ENCODE peak calls at places on chromosomes 6 and 20, in nine cellular contexts. Z, K, T, P, M, D, U, I and Y are unnamed samples.
A peak's percentile ranks its signal among the peaks of the same experiment; 100 is the strongest.

GRCh38 chr20:40843251-40843650 is 154.2 kb upstream of the MAFB start:
- DNase-seq in Z (no peak), K (no peak), T (no peak), P (no peak), M (no peak), D (no peak), U (no peak), I (no peak), Y (no peak)

GRCh38 chr6:44266347-44266746 is 996 bp upstream of the NFKBIE start:
- DNase-seq in Z (no peak), K (no peak), T (no peak), P (no peak), M (peak; percentile 23), D (no peak), U (no peak), I (no peak), Y (no peak)

GRCh38 chr6:32177182-32177787 is 920 bp upstream of the RNF5 start:
- DNase-seq in Z (no peak), K (peak; percentile 52), T (peak; percentile 55), P (no peak), M (no peak), D (no peak), U (no peak), I (no peak), Y (no peak)

GRCh38 chr20:56994006-56994405 is 272.4 kb downstream of the BMP7 start:
- DNase-seq in Z (no peak), K (no peak), T (no peak), P (no peak), M (no peak), D (no peak), U (no peak), I (no peak), Y (no peak)

GRCh38 chr6:83294676-83295075 is 101.5 kb downstream of the RWDD2A start:
- DNase-seq in Z (no peak), K (no peak), T (no peak), P (no peak), M (no peak), D (no peak), U (no peak), I (no peak), Y (no peak)

GRCh38 chr6:14775528-14775927 is 470.3 kb upstream of the JARID2 start:
- DNase-seq in Z (no peak), K (no peak), T (no peak), P (no peak), M (no peak), D (no peak), U (no peak), I (no peak), Y (no peak)

GRCh38 chr20:57231951-57232428 is 34.5 kb downstream of the BMP7 start:
- DNase-seq in Z (no peak), K (no peak), T (no peak), P (no peak), M (no peak), D (no peak), U (no peak), I (no peak), Y (no peak)

GRCh38 chr6:147423111-147423510 is 85.4 kb upstream of the SAMD5 start:
- DNase-seq in Z (no peak), K (no peak), T (no peak), P (no peak), M (no peak), D (no peak), U (no peak), I (no peak), Y (no peak)

GRCh38 chr20:61128701-61129655 is 123.1 kb upstream of the CDH4 start:
- DNase-seq in Z (no peak), K (no peak), T (no peak), P (no peak), M (no peak), D (no peak), U (no peak), I (no peak), Y (no peak)

GRCh38 chr20:51700809-51701285 is 67.3 kb downstream of the ATP9A start:
- DNase-seq in Z (peak; percentile 45), K (peak; percentile 40), T (peak; percentile 32), P (peak; percentile 38), M (no peak), D (no peak), U (no peak), I (no peak), Y (no peak)

GRCh38 chr6:41053056-41053455 is at the start of gene APOBEC2:
- DNase-seq in Z (no peak), K (no peak), T (peak; percentile 46), P (peak; percentile 70), M (no peak), D (peak; percentile 96), U (no peak), I (no peak), Y (no peak)

GRCh38 chr6:30814137-30815084 is 69.9 kb upstream of the DDR1 start:
- DNase-seq in Z (peak; percentile 84), K (peak; percentile 60), T (peak; percentile 72), P (peak; percentile 21), M (no peak), D (no peak), U (peak; percentile 35), I (no peak), Y (no peak)

GRCh38 chr6:35140991-35141720 is at the start of gene TCP11:
- DNase-seq in Z (no peak), K (peak; percentile 57), T (peak; percentile 33), P (no peak), M (no peak), D (no peak), U (peak; percentile 38), I (no peak), Y (no peak)

GRCh38 chr20:31721408-31722332 is 998 bp downstream of the BCL2L1 start:
- DNase-seq in Z (no peak), K (no peak), T (no peak), P (peak; percentile 39), M (peak; percentile 68), D (peak; percentile 54), U (peak; percentile 43), I (no peak), Y (no peak)

GRCh38 chr6:121435444-121436069 is at the start of gene GJA1:
- DNase-seq in Z (peak; percentile 86), K (no peak), T (peak; percentile 77), P (no peak), M (no peak), D (peak; percentile 17), U (no peak), I (no peak), Y (no peak)
- TF ChIP-seq POLR2A in Z (peak; percentile 84), K (no peak), T (peak; percentile 93), P (peak; percentile 12), M (no peak), D (peak; percentile 72), U (no peak), I (no peak), Y (peak; percentile 60)

DNA sequence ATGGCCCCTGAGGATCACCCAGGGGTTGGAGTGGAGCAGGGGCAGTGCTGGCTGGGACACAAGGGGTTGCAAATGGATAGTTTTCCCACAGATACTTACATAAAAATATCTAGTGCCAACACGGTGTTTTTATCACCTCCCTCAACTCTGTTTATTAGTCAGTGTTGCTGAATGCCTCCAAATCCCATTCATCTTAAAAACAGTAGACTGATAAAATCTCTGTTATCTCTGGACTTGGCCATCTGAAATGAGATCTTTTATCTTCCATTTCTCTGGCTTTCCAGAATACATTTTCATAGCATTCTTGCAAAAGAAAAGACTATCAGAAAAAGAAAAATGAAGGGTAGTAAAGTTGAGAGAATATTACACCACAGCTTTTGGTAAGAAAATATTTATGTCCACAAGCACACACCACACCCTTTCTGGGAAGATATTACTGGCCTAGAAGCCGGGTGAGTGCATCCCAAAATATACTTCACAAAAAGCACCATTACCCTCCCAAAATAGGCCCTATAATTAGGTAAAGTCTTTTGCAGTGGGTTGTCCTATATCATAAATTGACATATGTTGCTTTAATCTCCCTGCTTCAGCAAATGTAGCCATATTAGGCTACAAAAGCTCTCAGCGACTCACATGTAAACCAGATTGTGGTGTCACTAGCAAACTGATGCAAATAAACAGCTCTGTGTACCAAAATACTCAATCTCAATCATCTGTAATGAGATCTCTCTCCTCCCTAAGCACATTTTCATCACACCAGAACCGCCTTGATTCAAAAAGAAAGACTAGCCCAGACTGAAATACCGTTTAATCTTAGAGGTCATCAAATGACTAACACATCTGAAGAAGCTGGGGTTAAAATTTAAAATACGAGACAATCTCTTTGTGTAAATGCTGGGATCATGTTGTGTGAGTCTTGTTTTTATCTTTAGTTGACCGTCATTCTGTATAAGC is 96.7 kb downstream of the FYN start:
- DNase-seq in Z (no peak), K (no peak), T (no peak), P (no peak), M (no peak), D (no peak), U (no peak), I (no peak), Y (no peak)
- H3K4me1 ChIP-seq in Z (peaks cover 4% of the 10 kb centered on the region), K (peaks cover 11% of the 10 kb centered on the region), T (no peaks in the 10 kb centered on the region), P (no peaks in the 10 kb centered on the region), M (no peaks in the 10 kb centered on the region), D (peaks cover 10% of the 10 kb centered on the region), U (no peaks in the 10 kb centered on the region), I (peaks cover 50% of the 10 kb centered on the region), Y (peaks cover 14% of the 10 kb centered on the region)

GRCh38 chr6:1698527-1698926 is 88.8 kb downstream of the FOXC1 start:
- DNase-seq in Z (no peak), K (no peak), T (no peak), P (no peak), M (no peak), D (no peak), U (no peak), I (no peak), Y (no peak)
- H3K27ac ChIP-seq in Z (no peak overlapping the region), K (no peak overlapping the region), T (no peak overlapping the region), P (no peak overlapping the region), M (no peak overlapping the region), D (no peak overlapping the region), U (no peak overlapping the region), I (no peak overlapping the region), Y (no peak overlapping the region)

GRCh38 chr20:327946-328563 is 2.7 kb downstream of the SOX12 start:
- DNase-seq in Z (peak; percentile 20), K (no peak), T (peak; percentile 18), P (no peak), M (no peak), D (no peak), U (no peak), I (no peak), Y (no peak)

GRCh38 chr20:330233-331149 is 5.1 kb downstream of the SOX12 start:
- DNase-seq in Z (peak; percentile 66), K (peak; percentile 58), T (peak; percentile 74), P (peak; percentile 58), M (peak; percentile 52), D (no peak), U (peak; percentile 49), I (no peak), Y (no peak)

GRCh38 chr20:329851-330232 is 4.5 kb downstream of the SOX12 start:
- DNase-seq in Z (no peak), K (no peak), T (no peak), P (no peak), M (no peak), D (no peak), U (no peak), I (no peak), Y (no peak)

GRCh38 chr20:328596-329324 is 3.4 kb downstream of the SOX12 start:
- DNase-seq in Z (no peak), K (no peak), T (peak; percentile 30), P (no peak), M (no peak), D (no peak), U (no peak), I (no peak), Y (no peak)

DNA sequence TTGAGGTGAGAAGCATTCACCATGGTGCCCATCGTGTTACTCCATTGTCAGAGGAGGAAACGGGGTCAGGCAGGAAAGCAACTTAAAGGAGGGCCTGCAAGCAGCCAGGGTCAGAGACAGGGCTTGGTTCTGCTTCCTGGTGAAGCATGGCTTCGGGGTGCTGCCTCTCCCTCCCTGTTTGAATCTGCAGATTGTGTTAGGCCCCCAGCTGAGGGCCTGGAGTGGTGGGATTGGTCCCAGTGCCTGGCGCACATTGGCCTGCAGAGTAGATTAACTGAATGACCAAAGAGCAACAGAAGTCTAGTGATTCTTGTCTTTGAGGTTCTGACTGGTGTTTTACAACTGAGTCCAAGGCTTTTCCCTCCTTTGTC is 4.0 kb downstream of the SOX12 start:
- DNase-seq in Z (no peak), K (no peak), T (no peak), P (no peak), M (no peak), D (no peak), U (no peak), I (no peak), Y (no peak)
- TF ChIP-seq POLR2A in Z (no peak), K (no peak), T (no peak), P (no peak), M (no peak), D (no peak), U (no peak), I (no peak), Y (no peak)